ENCODE peak calls at places on chromosomes 5 and 9, in nine cellular contexts. One of them, this sample, is unnamed.

GRCh38 chr9:27425827-27426716 is 98.0 kb upstream of the IFNK start:
- DNase-seq in ELF-1: no peak
- DNase-seq in CD14-positive monocyte: no peak
- DNase-seq in transverse colon: no peak
- DNase-seq in AML-193: no peak
- DNase-seq in activated naive CD8-positive, alpha-beta T cell treated with anti-CD3 and anti-CD28 coated beads, Interleukin-2, amount 50 U/mL, for 24 hours: no peak
- DNase-seq in fibroblast of lung: no peak
- DNase-seq in activated CD8-positive, alpha-beta memory T cell treated with anti-CD3 and anti-CD28 coated beads, Interleukin-2, amount 50 U/mL, for 48 hours: no peak
- DNase-seq in left ventricle myocardium inferior: no peak
- DNase-seq in this sample: no peak

GRCh38 chr5:124596595-124597388 is 149.6 kb downstream of the ZNF608 start:
- DNase-seq in ELF-1: peak
- DNase-seq in CD14-positive monocyte: no peak
- DNase-seq in transverse colon: no peak
- DNase-seq in AML-193: no peak
- DNase-seq in activated naive CD8-positive, alpha-beta T cell treated with anti-CD3 and anti-CD28 coated beads, Interleukin-2, amount 50 U/mL, for 24 hours: no peak
- DNase-seq in fibroblast of lung: peak
- DNase-seq in activated CD8-positive, alpha-beta memory T cell treated with anti-CD3 and anti-CD28 coated beads, Interleukin-2, amount 50 U/mL, for 48 hours: no peak
- DNase-seq in left ventricle myocardium inferior: no peak
- DNase-seq in this sample: no peak

GRCh38 chr9:97853056-97853843 is at the start of gene FOXE1:
- DNase-seq in ELF-1: peak
- DNase-seq in CD14-positive monocyte: no peak
- DNase-seq in transverse colon: no peak
- DNase-seq in AML-193: no peak
- DNase-seq in activated naive CD8-positive, alpha-beta T cell treated with anti-CD3 and anti-CD28 coated beads, Interleukin-2, amount 50 U/mL, for 24 hours: no peak
- DNase-seq in fibroblast of lung: no peak
- DNase-seq in activated CD8-positive, alpha-beta memory T cell treated with anti-CD3 and anti-CD28 coated beads, Interleukin-2, amount 50 U/mL, for 48 hours: no peak
- DNase-seq in left ventricle myocardium inferior: no peak
- DNase-seq in this sample: no peak

GRCh38 chr5:134101686-134102439 is 12.6 kb upstream of the TCF7 start:
- DNase-seq in ELF-1: peak
- DNase-seq in CD14-positive monocyte: no peak
- DNase-seq in transverse colon: peak
- DNase-seq in AML-193: peak
- DNase-seq in activated naive CD8-positive, alpha-beta T cell treated with anti-CD3 and anti-CD28 coated beads, Interleukin-2, amount 50 U/mL, for 24 hours: peak
- DNase-seq in fibroblast of lung: peak
- DNase-seq in activated CD8-positive, alpha-beta memory T cell treated with anti-CD3 and anti-CD28 coated beads, Interleukin-2, amount 50 U/mL, for 48 hours: peak
- DNase-seq in left ventricle myocardium inferior: peak
- DNase-seq in this sample: peak

GRCh38 chr5:177306674-177307543 is 3.3 kb downstream of the PRELID1 start:
- DNase-seq in ELF-1: no peak
- DNase-seq in CD14-positive monocyte: peak
- DNase-seq in transverse colon: no peak
- DNase-seq in AML-193: peak
- DNase-seq in activated naive CD8-positive, alpha-beta T cell treated with anti-CD3 and anti-CD28 coated beads, Interleukin-2, amount 50 U/mL, for 24 hours: no peak
- DNase-seq in fibroblast of lung: peak
- DNase-seq in activated CD8-positive, alpha-beta memory T cell treated with anti-CD3 and anti-CD28 coated beads, Interleukin-2, amount 50 U/mL, for 48 hours: no peak
- DNase-seq in left ventricle myocardium inferior: no peak
- DNase-seq in this sample: no peak

GRCh38 chr5:133790898-133791297 is 177.5 kb downstream of the C5orf15 start:
- DNase-seq in ELF-1: no peak
- DNase-seq in CD14-positive monocyte: no peak
- DNase-seq in transverse colon: no peak
- DNase-seq in AML-193: no peak
- DNase-seq in activated naive CD8-positive, alpha-beta T cell treated with anti-CD3 and anti-CD28 coated beads, Interleukin-2, amount 50 U/mL, for 24 hours: no peak
- DNase-seq in fibroblast of lung: no peak
- DNase-seq in activated CD8-positive, alpha-beta memory T cell treated with anti-CD3 and anti-CD28 coated beads, Interleukin-2, amount 50 U/mL, for 48 hours: no peak
- DNase-seq in left ventricle myocardium inferior: no peak
- DNase-seq in this sample: no peak

GRCh38 chr5:76986828-76987526 is 34.1 kb downstream of the CRHBP start:
- DNase-seq in ELF-1: peak
- DNase-seq in CD14-positive monocyte: no peak
- DNase-seq in transverse colon: no peak
- DNase-seq in AML-193: no peak
- DNase-seq in activated naive CD8-positive, alpha-beta T cell treated with anti-CD3 and anti-CD28 coated beads, Interleukin-2, amount 50 U/mL, for 24 hours: no peak
- DNase-seq in fibroblast of lung: no peak
- DNase-seq in activated CD8-positive, alpha-beta memory T cell treated with anti-CD3 and anti-CD28 coated beads, Interleukin-2, amount 50 U/mL, for 48 hours: no peak
- DNase-seq in left ventricle myocardium inferior: no peak
- DNase-seq in this sample: no peak

GRCh38 chr9:19992556-19992955 is 203.7 kb upstream of the SLC24A2 start:
- DNase-seq in ELF-1: no peak
- DNase-seq in CD14-positive monocyte: no peak
- DNase-seq in transverse colon: no peak
- DNase-seq in AML-193: no peak
- DNase-seq in activated naive CD8-positive, alpha-beta T cell treated with anti-CD3 and anti-CD28 coated beads, Interleukin-2, amount 50 U/mL, for 24 hours: peak
- DNase-seq in fibroblast of lung: peak
- DNase-seq in activated CD8-positive, alpha-beta memory T cell treated with anti-CD3 and anti-CD28 coated beads, Interleukin-2, amount 50 U/mL, for 48 hours: no peak
- DNase-seq in left ventricle myocardium inferior: no peak
- DNase-seq in this sample: no peak

GRCh38 chr5:173721259-173722232 is 105.1 kb upstream of the BOD1 start:
- DNase-seq in ELF-1: no peak
- DNase-seq in CD14-positive monocyte: no peak
- DNase-seq in transverse colon: no peak
- DNase-seq in AML-193: no peak
- DNase-seq in activated naive CD8-positive, alpha-beta T cell treated with anti-CD3 and anti-CD28 coated beads, Interleukin-2, amount 50 U/mL, for 24 hours: no peak
- DNase-seq in fibroblast of lung: no peak
- DNase-seq in activated CD8-positive, alpha-beta memory T cell treated with anti-CD3 and anti-CD28 coated beads, Interleukin-2, amount 50 U/mL, for 48 hours: no peak
- DNase-seq in left ventricle myocardium inferior: no peak
- DNase-seq in this sample: no peak

GRCh38 chr5:78549043-78549442 is 99.5 kb downstream of the LHFPL2 start:
- DNase-seq in ELF-1: no peak
- DNase-seq in CD14-positive monocyte: peak
- DNase-seq in transverse colon: peak
- DNase-seq in AML-193: peak
- DNase-seq in activated naive CD8-positive, alpha-beta T cell treated with anti-CD3 and anti-CD28 coated beads, Interleukin-2, amount 50 U/mL, for 24 hours: no peak
- DNase-seq in fibroblast of lung: no peak
- DNase-seq in activated CD8-positive, alpha-beta memory T cell treated with anti-CD3 and anti-CD28 coated beads, Interleukin-2, amount 50 U/mL, for 48 hours: no peak
- DNase-seq in left ventricle myocardium inferior: no peak
- DNase-seq in this sample: no peak

This sample was measured in psoas muscle.